ENCODE peak calls at places on chromosomes 13 and 19, in four cellular contexts. K is Peyer's patch, F is breast epithelium, N is heart left ventricle. C is an unnamed sample.

GRCh38 chr19:28963481-28964245 is 249.3 kb downstream of the UQCRFS1 start:
- DNase-seq in K (no peak), F (no peak), N (no peak), C (no peak)

GRCh38 chr19:18013621-18014111 is 5.7 kb downstream of the ARRDC2 start:
- DNase-seq in K (peak; percentile 81), F (peak; percentile 94), N (no peak), C (no peak)

GRCh38 chr19:39937094-39937493 is 2.7 kb upstream of the FCGBP start:
- DNase-seq in K (no peak), F (no peak), N (no peak), C (no peak)

GRCh38 chr19:5975388-5975728 is 2.6 kb downstream of the RANBP3 start:
- DNase-seq in K (no peak), F (no peak), N (no peak), C (no peak)

GRCh38 chr13:113329656-113330312 is 32.7 kb downstream of the LAMP1 start:
- DNase-seq in K (no peak), F (no peak), N (no peak), C (peak; percentile 41)

GRCh38 chr13:78621086-78621485 is 17.7 kb upstream of the POU4F1 start:
- DNase-seq in K (no peak), F (no peak), N (no peak), C (no peak)

GRCh38 chr13:78603240-78603947 is at the start of gene POU4F1:
- DNase-seq in K (peak; percentile 72), F (no peak), N (no peak), C (peak; percentile 88)

GRCh38 chr13:99969934-99970760 is 1.4 kb downstream of the ZIC5 start:
- DNase-seq in K (peak; percentile 48), F (no peak), N (no peak), C (peak; percentile 22)

GRCh38 chr13:114043421-114044053 is 69.7 kb upstream of the C13orf46 start:
- DNase-seq in K (peak; percentile 78), F (peak; percentile 74), N (peak; percentile 74), C (peak; percentile 10)

GRCh38 chr19:43939557-43940260 is 4.6 kb upstream of the ZNF45 start:
- DNase-seq in K (no peak), F (no peak), N (no peak), C (no peak)

GRCh38 chr19:43936219-43936618 is 1.1 kb upstream of the ZNF45 start:
- DNase-seq in K (no peak), F (no peak), N (no peak), C (peak; percentile 11)

GRCh38 chr19:43934055-43934984 is 762 bp downstream of the ZNF45 start:
- DNase-seq in K (no peak), F (no peak), N (no peak), C (peak; percentile 41)

GRCh38 chr19:43940719-43941118 is 5.6 kb upstream of the ZNF45 start:
- DNase-seq in K (no peak), F (no peak), N (no peak), C (no peak)

GRCh38 chr19:43934985-43935708 is at the start of gene ZNF45:
- DNase-seq in K (peak; percentile 95), F (peak; percentile 80), N (peak; percentile 91), C (peak; percentile 93)
- TF ChIP-seq POLR2A in K (no peak), F (no peak), N (no peak), C (peak; percentile 62)

GRCh38 chr19:38290631-38291147 is 13.4 kb upstream of the C19orf33 start:
- DNase-seq in K (no peak), F (peak; percentile 93), N (no peak), C (no peak)
- TF ChIP-seq POLR2A in K (no peak), F (no peak), N (no peak), C (no peak)

DNA sequence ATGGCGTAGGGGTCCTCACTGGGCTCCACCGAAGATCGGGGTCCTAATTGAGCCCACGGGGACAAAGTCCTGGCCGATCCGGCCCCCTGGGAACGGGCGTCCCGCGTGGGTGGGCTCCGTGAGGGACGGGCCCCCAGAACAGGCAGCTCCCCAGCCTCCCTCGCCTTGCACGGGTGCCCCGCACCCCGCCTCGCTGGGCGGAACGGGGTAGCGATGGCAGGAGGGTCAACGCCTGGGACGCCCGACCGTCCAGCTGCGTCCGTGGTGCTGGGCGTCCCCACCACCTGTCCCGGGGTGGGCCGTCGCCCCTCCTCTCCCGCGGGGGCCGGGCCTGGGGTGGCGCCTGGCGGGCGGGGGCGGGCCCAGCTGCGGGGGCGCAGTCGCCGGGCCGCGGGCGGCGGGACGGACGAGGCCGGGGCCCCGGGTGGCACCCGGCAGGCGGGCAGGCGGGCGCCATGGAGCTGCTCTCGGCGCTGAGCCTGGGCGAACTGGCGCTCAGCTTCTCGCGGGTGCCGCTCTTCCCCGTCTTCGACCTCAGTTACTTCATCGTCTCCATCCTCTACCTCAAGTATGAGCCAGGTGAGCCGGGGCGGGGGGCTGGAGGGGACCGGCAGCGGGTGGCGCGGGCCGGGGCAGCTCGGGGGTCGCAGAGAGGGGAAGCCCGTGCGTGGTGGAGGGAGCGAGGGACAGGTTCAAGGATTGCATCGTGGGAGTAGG is at the start of gene TMEM38A:
- DNase-seq in K (peak; percentile 69), F (peak; percentile 30), N (peak; percentile 61), C (peak; percentile 59)
- TF ChIP-seq POLR2A in K (no peak), F (no peak), N (no peak), C (no peak)

GRCh38 chr13:37645181-37645580 is 46.6 kb upstream of the POSTN start:
- DNase-seq in K (no peak), F (no peak), N (no peak), C (no peak)

GRCh38 chr13:37636701-37637100 is 38.1 kb upstream of the POSTN start:
- DNase-seq in K (no peak), F (no peak), N (no peak), C (no peak)

GRCh38 chr13:37642201-37642600 is 43.6 kb upstream of the POSTN start:
- DNase-seq in K (no peak), F (no peak), N (no peak), C (no peak)

DNA sequence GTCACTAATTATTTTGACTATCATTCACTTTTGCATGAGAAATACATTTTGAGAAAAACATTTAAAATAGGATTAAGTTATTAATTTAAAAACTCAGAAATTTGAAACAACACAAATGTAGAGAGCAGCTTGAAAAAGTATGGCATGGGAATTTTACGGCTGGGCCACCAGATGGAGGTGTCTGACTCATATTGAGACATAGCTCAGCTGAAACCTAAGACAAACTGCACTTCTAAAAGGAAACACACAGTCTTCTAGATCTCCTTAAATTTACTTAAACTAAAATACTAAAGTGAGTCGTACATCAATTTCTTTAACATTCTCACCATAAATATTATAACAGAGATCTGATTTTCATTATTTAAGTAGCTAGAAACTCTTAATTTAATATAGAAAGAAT is 41.9 kb upstream of the POSTN start:
- DNase-seq in K (no peak), F (no peak), N (no peak), C (peak; percentile 29)
- TF ChIP-seq POLR2A in K (no peak), F (no peak), N (no peak), C (no peak)

GRCh38 chr13:26515721-26516120 is 41.8 kb upstream of the WASF3 start:
- DNase-seq in K (no peak), F (no peak), N (no peak), C (no peak)
- TF ChIP-seq POLR2A in K (no peak), F (no peak), N (no peak), C (no peak)

DNA sequence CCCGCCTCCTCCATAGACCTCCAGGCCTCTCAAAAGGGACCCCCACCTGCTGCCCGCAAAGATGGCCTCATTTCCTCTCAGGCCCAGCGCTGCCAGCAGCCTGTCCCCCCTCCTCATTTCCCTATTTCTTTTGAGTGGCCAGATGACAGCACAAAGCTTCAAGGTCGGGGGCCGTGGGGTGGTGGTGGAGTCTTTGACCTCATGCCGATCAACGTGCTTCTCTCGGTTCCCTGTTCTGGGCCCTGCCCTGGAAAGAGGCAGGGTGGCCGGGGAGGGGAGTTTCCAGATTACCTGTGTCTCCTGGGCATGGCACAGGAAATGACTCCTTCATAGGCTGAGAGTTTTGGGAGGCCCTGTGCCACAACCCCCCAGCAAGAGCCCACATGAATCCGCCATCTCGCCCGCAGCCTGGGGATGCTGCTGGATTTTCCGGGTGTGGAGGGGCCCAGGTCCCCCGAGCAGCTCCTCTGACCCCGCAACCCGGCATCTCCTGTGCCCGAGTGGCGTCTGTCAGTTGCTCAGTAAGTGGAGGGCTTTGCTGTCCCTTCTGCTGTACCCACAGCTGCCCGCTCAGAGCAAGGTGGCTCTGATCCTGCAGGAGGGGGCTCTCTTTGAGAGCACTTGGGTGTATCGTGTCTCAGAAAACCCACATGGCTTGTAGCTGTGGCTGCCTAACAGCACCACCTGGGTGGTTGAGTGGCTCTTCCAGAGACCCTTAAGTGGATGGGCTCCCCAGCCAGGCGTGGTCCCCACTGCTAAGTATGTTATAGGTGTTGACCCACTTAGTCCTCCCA is 139.4 kb downstream of the SIPA1L3 start:
- DNase-seq in K (peak; percentile 74), F (no peak), N (no peak), C (no peak)
- TF ChIP-seq POLR2A in K (no peak), F (no peak), N (no peak), C (no peak)

GRCh38 chr13:48531416-48532145 is 1.3 kb downstream of the RCBTB2 start:
- DNase-seq in K (no peak), F (no peak), N (no peak), C (no peak)
- TF ChIP-seq POLR2A in K (no peak), F (no peak), N (no peak), C (no peak)

GRCh38 chr13:109026266-109026665 is 396.9 kb downstream of the MYO16 start:
- DNase-seq in K (no peak), F (no peak), N (no peak), C (no peak)
- TF ChIP-seq POLR2A in K (no peak), F (no peak), N (no peak), C (no peak)

DNA sequence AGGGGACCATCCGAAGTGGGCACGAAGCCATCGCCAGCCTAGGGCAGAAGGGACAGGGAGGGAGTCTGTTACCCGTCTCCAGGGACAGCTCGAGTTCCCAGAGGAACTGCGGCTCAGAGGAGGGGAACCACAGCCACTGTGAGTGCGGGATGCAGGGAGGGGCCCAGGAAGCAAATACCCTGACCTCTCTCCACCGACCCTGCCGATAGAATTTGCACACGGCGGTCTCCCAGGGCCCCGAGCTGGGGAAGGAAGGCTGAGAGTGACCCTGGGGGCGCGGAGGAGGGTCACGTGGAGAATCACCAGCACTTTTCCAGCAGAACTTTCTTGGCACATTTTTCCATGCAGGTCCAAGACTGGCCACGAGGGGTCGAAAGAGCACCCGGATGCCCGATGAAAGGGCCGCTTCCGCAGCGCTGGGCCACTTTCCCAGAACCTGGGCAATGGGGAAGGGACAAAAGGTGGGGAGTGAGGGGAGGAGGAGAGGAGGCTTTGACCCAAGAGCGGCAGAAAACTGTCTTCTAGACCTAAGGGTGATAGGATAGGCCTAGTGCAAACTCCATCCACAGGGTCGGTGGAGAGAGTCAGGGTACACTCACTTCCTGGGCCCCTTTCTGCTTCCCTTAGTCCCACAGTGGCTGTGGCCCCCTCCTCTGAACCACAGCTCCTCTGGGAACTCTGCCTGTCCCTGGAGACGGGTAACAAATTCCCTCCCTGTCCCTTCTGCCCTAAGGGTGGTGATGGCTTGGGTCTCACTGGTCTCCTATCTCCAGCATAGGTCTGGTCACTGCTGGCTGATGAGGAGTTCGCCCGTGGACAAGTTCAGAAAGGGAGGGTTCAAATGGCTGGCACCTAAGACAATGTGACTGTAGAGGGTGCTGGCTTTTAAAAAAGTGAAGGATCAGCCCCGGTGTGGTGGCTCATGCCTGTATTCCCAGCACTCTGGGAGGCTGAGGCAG is 5.3 kb upstream of the GPR4 start:
- DNase-seq in K (peak; percentile 86), F (peak; percentile 42), N (peak; percentile 77), C (peak; percentile 68)
- TF ChIP-seq POLR2A in K (no peak), F (no peak), N (no peak), C (no peak)

C was measured in erythroblast.